ENCODE peak calls at places on chromosomes 13 and 19, in five cellular contexts. B is foreskin fibroblast, E is HTR-8/SVneo, N is ELR, P is HFF-Myc. K is an unnamed sample.
A peak's percentile ranks its signal among the peaks of the same experiment; 100 is the strongest.

GRCh38 chr13:83498486-83499190 is 383.6 kb downstream of the SLITRK1 start:
- DNase-seq in B (peak; percentile 53), P (no peak), E (peak; percentile 12), N (peak; percentile 88), K (no peak)

GRCh38 chr19:42129399-42130253 is 2.6 kb downstream of the POU2F2 start:
- DNase-seq in P (peak; percentile 71), B (peak; percentile 71), E (no peak), N (no peak), K (no peak)

GRCh38 chr13:41177616-41178015 is 16.8 kb downstream of the KBTBD7 start:
- DNase-seq in E (no peak), N (no peak), B (no peak), P (no peak), K (no peak)

GRCh38 chr19:33740811-33741396 is 55.8 kb upstream of the KCTD15 start:
- DNase-seq in N (peak; percentile 36), B (peak; percentile 11), E (peak; percentile 56), P (peak; percentile 17), K (no peak)

GRCh38 chr19:46976845-46977320 is 42.8 kb upstream of the NPAS1 start:
- DNase-seq in B (peak; percentile 85), E (no peak), P (no peak), N (peak; percentile 69), K (no peak)

GRCh38 chr19:752652-753517 is 2.0 kb downstream of the MISP start:
- DNase-seq in B (peak; percentile 86), P (no peak), N (peak; percentile 89), E (peak; percentile 93), K (no peak)

GRCh38 chr13:102846261-102847015 is 606 bp downstream of the ERCC5 start:
- DNase-seq in E (no peak), N (peak; percentile 67), B (no peak), P (no peak), K (peak; percentile 40)

GRCh38 chr19:11194657-11195056 is 2.7 kb downstream of the KANK2 start:
- DNase-seq in B (no peak), E (no peak), N (no peak), P (no peak), K (no peak)

GRCh38 chr13:83312194-83312593 is 570.1 kb downstream of the SLITRK1 start:
- DNase-seq in B (no peak), P (no peak), N (peak; percentile 28), E (peak; percentile 5), K (no peak)

GRCh38 chr19:50835103-50835784 is 1.9 kb upstream of the KLK15 start:
- DNase-seq in N (peak; percentile 4), P (no peak), E (no peak), B (no peak), K (no peak)

GRCh38 chr13:109366521-109366920 is 419.9 kb downstream of the IRS2 start:
- DNase-seq in B (no peak), P (no peak), E (no peak), N (no peak), K (no peak)

GRCh38 chr13:48923376-48923775 is 52.3 kb upstream of the FNDC3A start:
- DNase-seq in B (no peak), E (no peak), P (no peak), N (no peak), K (no peak)

GRCh38 chr19:53906211-53907192 is 2.6 kb upstream of the CACNG7 start:
- DNase-seq in B (no peak), N (peak; percentile 46), P (no peak), E (peak; percentile 64), K (no peak)

GRCh38 chr19:33210266-33210940 is 15.2 kb downstream of the SLC7A10 start:
- DNase-seq in N (no peak), E (no peak), P (no peak), B (no peak), K (no peak)

GRCh38 chr13:23673354-23673753 is 103.1 kb downstream of the TNFRSF19 start:
- DNase-seq in N (peak; percentile 93), P (peak; percentile 47), E (peak; percentile 14), B (peak; percentile 95), K (no peak)

GRCh38 chr13:72544042-72544441 is 183.4 kb downstream of the MZT1 start:
- DNase-seq in N (no peak), P (no peak), B (no peak), E (no peak), K (no peak)

GRCh38 chr13:26050568-26051230 is 1.1 kb downstream of the SHISA2 start:
- DNase-seq in N (peak; percentile 4), P (no peak), B (no peak), E (no peak), K (peak; percentile 54)

GRCh38 chr19:3533020-3533408 is 6.0 kb upstream of the TEKTIP1 start:
- DNase-seq in N (no peak), B (no peak), E (no peak), P (no peak), K (no peak)

GRCh38 chr19:38795549-38795948 is 6.5 kb downstream of the LGALS7B start:
- DNase-seq in B (no peak), P (no peak), N (no peak), E (no peak), K (no peak)

GRCh38 chr13:23322353-23323336 is 110.9 kb downstream of the SACS start:
- DNase-seq in E (no peak), N (no peak), B (no peak), P (no peak), K (no peak)

GRCh38 chr19:29560313-29561075 is 34.7 kb downstream of the VSTM2B start:
- DNase-seq in B (no peak), P (no peak), E (no peak), N (no peak), K (no peak)

GRCh38 chr13:76696370-76696769 is 189.8 kb downstream of the KCTD12 start:
- DNase-seq in B (no peak), E (no peak), P (no peak), N (no peak), K (no peak)

GRCh38 chr19:40542197-40542859 is 34.3 kb upstream of the SHKBP1 start:
- DNase-seq in N (no peak), B (no peak), P (peak; percentile 49), E (no peak), K (peak; percentile 90)

GRCh38 chr19:54035215-54036178 is 28.2 kb downstream of the VSTM1 start:
- DNase-seq in E (peak; percentile 62), N (peak; percentile 88), P (peak; percentile 79), B (peak; percentile 89), K (no peak)

GRCh38 chr19:53880716-53881481 is 1.1 kb upstream of the PRKCG start:
- DNase-seq in P (no peak), B (no peak), E (no peak), N (no peak), K (no peak)

GRCh38 chr13:51772105-51772455 is 31.9 kb downstream of the DHRS12 start:
- DNase-seq in E (no peak), N (no peak), B (no peak), P (no peak), K (no peak)

GRCh38 chr19:43584484-43584883 is 8.9 kb downstream of the PINLYP start:
- DNase-seq in B (no peak), N (no peak), P (no peak), E (no peak), K (no peak)

GRCh38 chr19:49858591-49858985 is 7.6 kb downstream of the PTOV1 start:
- DNase-seq in E (no peak), P (no peak), B (no peak), N (peak; percentile 54), K (no peak)

GRCh38 chr19:13366529-13367143 is 139.6 kb downstream of the CACNA1A start:
- DNase-seq in B (peak; percentile 23), E (peak; percentile 56), P (peak; percentile 16), N (peak; percentile 63), K (no peak)

GRCh38 chr13:31956944-31957644 is 74.5 kb upstream of the FRY start:
- DNase-seq in B (no peak), N (peak; percentile 28), P (no peak), E (no peak), K (no peak)

GRCh38 chr19:850221-850978 is 1.7 kb upstream of the ELANE start:
- DNase-seq in E (peak; percentile 84), B (peak; percentile 84), N (peak; percentile 63), P (no peak), K (no peak)

GRCh38 chr19:6693681-6694080 is 23.7 kb upstream of the TNFSF14 start:
- DNase-seq in E (no peak), N (no peak), P (no peak), B (no peak), K (no peak)

GRCh38 chr13:113468029-113468428 is 14.7 kb upstream of the ADPRHL1 start:
- DNase-seq in E (no peak), N (no peak), P (no peak), B (no peak), K (no peak)

GRCh38 chr13:31824705-31825512 is 85.6 kb downstream of the RXFP2 start:
- DNase-seq in E (no peak), P (no peak), N (peak; percentile 38), B (no peak), K (no peak)

GRCh38 chr19:10353793-10354391 is 14.5 kb upstream of the ICAM3 start:
- DNase-seq in B (no peak), N (peak; percentile 52), E (no peak), P (no peak), K (no peak)

GRCh38 chr19:45098521-45099464 is 5.8 kb downstream of the PPP1R37 start:
- DNase-seq in B (no peak), N (no peak), P (no peak), E (no peak), K (no peak)